ENCODE peak calls at places on chromosomes 11 and 22, in ten cellular contexts. I is neural progenitor cell, M is retinal pigment epithelial cell, S is astrocyte of the cerebellum, R is transverse colon, X is B cell, J is keratinocyte, K is fibroblast of lung, U is dorsolateral prefrontal cortex, T is colonic mucosa. P is an unnamed sample.

GRCh38 chr22:37228106-37229011 is 15.7 kb downstream of the RAC2 start:
- DNase-seq in J (no peak), X (peak; percentile 28), T (no peak), K (peak; percentile 73), I (no peak), M (no peak), S (peak; percentile 37), R (peak; percentile 41), U (no peak), P (no peak)

GRCh38 chr11:34263462-34264186 is 94.2 kb downstream of the ABTB2 start:
- DNase-seq in J (no peak), I (no peak), M (peak; percentile 58), T (peak; percentile 82), R (peak; percentile 79), U (no peak), S (peak; percentile 78), X (no peak), K (peak; percentile 92), P (peak; percentile 84)

GRCh38 chr11:88590366-88590765 is 252.8 kb upstream of the CTSC start:
- DNase-seq in U (no peak), K (peak; percentile 73), S (peak; percentile 6), X (no peak), T (no peak), I (no peak), R (no peak), M (no peak), J (no peak), P (no peak)

GRCh38 chr11:115535781-115536180 is 31.6 kb upstream of the CADM1 start:
- DNase-seq in K (no peak), S (no peak), X (no peak), R (no peak), M (no peak), I (no peak), U (no peak), J (no peak), T (no peak), P (no peak)

GRCh38 chr22:33579448-33580093 is 340.7 kb downstream of the LARGE1 start:
- DNase-seq in R (peak; percentile 69), K (peak; percentile 20), J (no peak), X (peak; percentile 41), M (no peak), U (peak; percentile 44), T (peak; percentile 81), S (peak; percentile 29), I (peak; percentile 77), P (peak; percentile 0)

GRCh38 chr11:35598254-35599125 is 19.8 kb upstream of the FJX1 start:
- DNase-seq in K (peak; percentile 73), J (no peak), I (no peak), X (no peak), M (no peak), R (no peak), T (no peak), S (no peak), U (no peak), P (no peak)

GRCh38 chr11:14676068-14676467 is 32.5 kb downstream of the PDE3B start:
- DNase-seq in T (no peak), S (no peak), U (no peak), K (no peak), M (no peak), I (no peak), X (no peak), J (no peak), R (no peak), P (no peak)

GRCh38 chr11:27465629-27466028 is 7.0 kb downstream of the LGR4 start:
- DNase-seq in J (no peak), X (no peak), K (no peak), R (no peak), M (no peak), I (no peak), U (no peak), T (no peak), S (no peak), P (no peak)

GRCh38 chr11:119741369-119742262 is 12.6 kb upstream of the NECTIN1 start:
- DNase-seq in S (no peak), R (peak; percentile 75), M (no peak), K (no peak), X (peak; percentile 84), U (peak; percentile 37), T (peak; percentile 82), I (peak; percentile 79), J (no peak), P (no peak)

GRCh38 chr11:67312187-67313021 is 9.1 kb downstream of the SSH3 start:
- DNase-seq in K (no peak), J (peak; percentile 92), S (no peak), R (peak; percentile 85), X (no peak), T (peak; percentile 93), U (no peak), I (no peak), M (no peak), P (peak; percentile 85)
- TF ChIP-seq CTCF in K (no peak), J (no peak), S (no peak), R (no peak), X (no peak), T (no peak), U (no peak), I (no peak), M (no peak), P (no peak)

GRCh38 chr11:6300325-6300724 is 20.0 kb downstream of the CAVIN3 start:
- DNase-seq in I (no peak), U (no peak), T (no peak), S (no peak), K (no peak), J (no peak), M (no peak), X (no peak), R (no peak), P (no peak)

GRCh38 chr11:6301096-6301495 is 19.2 kb downstream of the CAVIN3 start:
- DNase-seq in X (no peak), J (no peak), U (no peak), T (no peak), S (no peak), R (no peak), K (no peak), M (no peak), I (no peak), P (no peak)

GRCh38 chr11:6303657-6304056 is 16.6 kb downstream of the CAVIN3 start:
- DNase-seq in X (no peak), I (peak; percentile 93), R (no peak), U (no peak), M (no peak), J (no peak), T (no peak), K (no peak), S (no peak), P (no peak)

GRCh38 chr11:6297831-6298230 is 22.5 kb downstream of the CAVIN3 start:
- DNase-seq in K (no peak), U (no peak), T (no peak), X (no peak), J (no peak), I (no peak), S (no peak), R (no peak), M (no peak), P (peak; percentile 41)

DNA sequence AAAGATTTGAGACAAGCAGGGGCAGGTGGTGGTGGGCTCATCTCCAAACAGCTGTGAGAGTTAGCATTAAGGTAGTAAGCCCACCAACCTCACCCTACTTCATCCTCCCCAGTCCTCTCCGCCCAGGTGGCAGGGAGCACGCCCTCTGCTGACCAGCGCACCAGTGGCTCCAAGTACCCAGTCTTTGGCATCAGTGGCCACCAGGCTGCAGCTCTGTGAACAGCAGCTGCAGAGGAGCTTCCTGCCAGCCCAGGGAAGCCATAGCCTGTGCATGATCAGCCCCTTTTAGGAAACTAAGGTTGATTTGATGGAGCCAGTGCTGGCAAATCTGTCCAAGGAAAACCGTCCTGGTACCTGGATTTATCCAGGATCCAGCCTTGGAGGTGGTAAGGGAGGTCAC is 21.7 kb downstream of the CAVIN3 start:
- DNase-seq in J (no peak), K (peak; percentile 9), S (no peak), U (peak; percentile 11), I (peak; percentile 77), R (peak; percentile 29), X (no peak), M (no peak), T (peak; percentile 21), P (peak; percentile 39)
- TF ChIP-seq CTCF in J (peak; percentile 75), K (peak; percentile 59), S (peak; percentile 45), U (peak; percentile 20), I (peak; percentile 76), R (peak; percentile 39), X (no peak), M (peak; percentile 62), T (peak; percentile 45), P (no peak)

DNA sequence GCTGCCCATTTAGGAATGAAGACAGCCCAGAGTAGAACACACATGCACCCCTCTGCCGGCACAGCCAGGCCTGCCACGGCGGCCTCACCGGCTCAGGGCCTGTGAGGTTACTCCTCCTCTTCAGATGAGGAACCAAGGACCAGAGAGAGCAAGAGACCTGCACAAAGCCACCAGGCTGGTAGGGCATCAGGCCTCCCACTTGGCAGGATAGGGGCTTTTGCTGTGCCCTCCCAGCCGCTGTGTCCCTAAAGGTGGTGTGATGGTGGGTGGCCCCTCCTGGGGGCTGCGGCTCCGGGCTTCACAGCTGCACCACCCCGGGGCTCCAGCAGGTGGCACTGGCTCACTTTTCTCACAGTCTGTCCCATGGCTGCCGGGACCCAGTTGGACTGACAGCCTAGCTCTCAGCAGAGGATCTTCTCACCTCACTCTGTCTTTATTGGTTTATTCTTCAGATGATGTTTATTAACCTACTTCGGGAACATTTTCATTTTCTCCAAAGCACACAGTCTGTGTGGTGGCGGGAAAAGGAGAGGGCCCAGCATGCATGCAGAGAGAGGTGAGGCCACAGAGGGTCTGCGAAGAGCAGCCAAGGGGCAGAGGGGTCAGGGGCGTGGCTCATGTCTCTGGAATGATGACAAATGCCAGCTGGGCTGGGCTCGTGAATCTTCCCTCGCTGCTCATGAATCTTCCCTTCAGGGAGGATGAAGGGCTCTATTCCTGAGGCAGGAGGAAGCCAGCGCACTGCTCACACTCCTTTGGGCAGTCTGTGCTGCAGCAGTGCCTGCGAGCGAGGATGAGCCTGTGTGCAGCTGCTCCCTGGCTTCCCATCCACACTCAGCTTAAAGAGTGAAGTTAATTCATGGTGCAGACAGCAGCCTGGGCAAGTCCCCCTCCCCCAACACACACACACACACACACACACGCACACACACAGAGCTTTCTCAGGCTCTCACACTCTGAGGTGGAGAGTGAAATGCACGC is 101.1 kb upstream of the PITPNB start:
- DNase-seq in R (peak; percentile 68), S (no peak), U (peak; percentile 65), I (peak; percentile 82), J (no peak), M (no peak), K (peak; percentile 35), X (peak; percentile 87), T (peak; percentile 73), P (peak; percentile 53)
- TF ChIP-seq CTCF in R (peak; percentile 94), S (peak; percentile 97), U (peak; percentile 96), I (peak; percentile 96), J (peak; percentile 91), M (peak; percentile 95), K (peak; percentile 92), X (peak; percentile 91), T (peak; percentile 97), P (peak; percentile 93)

GRCh38 chr22:23565288-23565941 is 14.7 kb downstream of the IGLL1 start:
- DNase-seq in J (no peak), X (peak; percentile 65), S (no peak), R (peak; percentile 27), I (peak; percentile 57), T (peak; percentile 28), U (no peak), M (no peak), K (no peak), P (no peak)
- TF ChIP-seq CTCF in J (peak; percentile 14), X (no peak), S (no peak), R (no peak), I (no peak), T (no peak), U (no peak), M (peak; percentile 23), K (peak; percentile 6), P (no peak)

GRCh38 chr11:132942611-132943324 is 589.5 kb downstream of the OPCML start:
- DNase-seq in K (no peak), U (no peak), S (no peak), M (no peak), I (peak; percentile 57), T (no peak), X (no peak), R (no peak), J (no peak), P (no peak)
- TF ChIP-seq CTCF in K (no peak), U (peak; percentile 28), S (no peak), M (peak; percentile 38), I (peak; percentile 66), T (no peak), X (no peak), R (no peak), J (no peak), P (no peak)